ENCODE peak calls at places on chromosome 22, in eight cellular contexts. One of them, this sample, is unnamed.

GRCh38 chr22:46614070-46614931 is 5.9 kb upstream of the GRAMD4 start:
- DNase-seq in HS-27A: no peak
- DNase-seq in colonic mucosa: no peak
- DNase-seq in activated gamma-delta T cell treated with Interleukin-2 at 50 U/mL for 16 hours: peak
- DNase-seq in left lobe of liver: no peak
- DNase-seq in GM04504: no peak
- DNase-seq in AG08396: no peak
- DNase-seq in HTR-8/SVneo: no peak
- DNase-seq in this sample: no peak

GRCh38 chr22:23250424-23251363 is 70.4 kb downstream of the BCR start:
- DNase-seq in HS-27A: no peak
- DNase-seq in HTR-8/SVneo: no peak
- DNase-seq in left lobe of liver: no peak
- DNase-seq in activated gamma-delta T cell treated with Interleukin-2 at 50 U/mL for 16 hours: no peak
- DNase-seq in AG08396: no peak
- DNase-seq in colonic mucosa: no peak
- DNase-seq in GM04504: no peak
- DNase-seq in this sample: no peak

GRCh38 chr22:24510694-24511625 is 15.8 kb downstream of the UPB1 start:
- DNase-seq in colonic mucosa: peak
- DNase-seq in AG08396: peak
- DNase-seq in activated gamma-delta T cell treated with Interleukin-2 at 50 U/mL for 16 hours: no peak
- DNase-seq in left lobe of liver: peak
- DNase-seq in HS-27A: no peak
- DNase-seq in GM04504: no peak
- DNase-seq in HTR-8/SVneo: no peak
- DNase-seq in this sample: no peak

GRCh38 chr22:46572911-46573780 is 35.7 kb upstream of the CELSR1 start:
- DNase-seq in GM04504: no peak
- DNase-seq in left lobe of liver: no peak
- DNase-seq in activated gamma-delta T cell treated with Interleukin-2 at 50 U/mL for 16 hours: no peak
- DNase-seq in HS-27A: no peak
- DNase-seq in HTR-8/SVneo: no peak
- DNase-seq in colonic mucosa: no peak
- DNase-seq in AG08396: no peak
- DNase-seq in this sample: no peak

GRCh38 chr22:28922540-28923244 is 39.3 kb downstream of the ZNRF3 start:
- DNase-seq in activated gamma-delta T cell treated with Interleukin-2 at 50 U/mL for 16 hours: no peak
- DNase-seq in left lobe of liver: no peak
- DNase-seq in colonic mucosa: peak
- DNase-seq in GM04504: no peak
- DNase-seq in HS-27A: no peak
- DNase-seq in HTR-8/SVneo: no peak
- DNase-seq in AG08396: no peak
- DNase-seq in this sample: no peak

GRCh38 chr22:50317674-50318073 is 9.1 kb downstream of the DENND6B start:
- DNase-seq in HTR-8/SVneo: no peak
- DNase-seq in colonic mucosa: no peak
- DNase-seq in activated gamma-delta T cell treated with Interleukin-2 at 50 U/mL for 16 hours: no peak
- DNase-seq in left lobe of liver: no peak
- DNase-seq in GM04504: no peak
- DNase-seq in HS-27A: no peak
- DNase-seq in AG08396: no peak
- DNase-seq in this sample: no peak

GRCh38 chr22:47391169-47392053 is 629.0 kb downstream of the TBC1D22A start:
- DNase-seq in HTR-8/SVneo: no peak
- DNase-seq in colonic mucosa: no peak
- DNase-seq in left lobe of liver: no peak
- DNase-seq in HS-27A: no peak
- DNase-seq in activated gamma-delta T cell treated with Interleukin-2 at 50 U/mL for 16 hours: no peak
- DNase-seq in AG08396: no peak
- DNase-seq in GM04504: no peak
- DNase-seq in this sample: no peak

GRCh38 chr22:28116261-28116673 is 197.2 kb upstream of the PITPNB start:
- DNase-seq in colonic mucosa: no peak
- DNase-seq in HTR-8/SVneo: peak
- DNase-seq in left lobe of liver: no peak
- DNase-seq in HS-27A: peak
- DNase-seq in AG08396: peak
- DNase-seq in activated gamma-delta T cell treated with Interleukin-2 at 50 U/mL for 16 hours: no peak
- DNase-seq in GM04504: peak
- DNase-seq in this sample: peak

GRCh38 chr22:46542011-46542985 is 4.9 kb upstream of the CELSR1 start:
- DNase-seq in left lobe of liver: peak
- DNase-seq in colonic mucosa: peak
- DNase-seq in GM04504: no peak
- DNase-seq in activated gamma-delta T cell treated with Interleukin-2 at 50 U/mL for 16 hours: peak
- DNase-seq in HTR-8/SVneo: peak
- DNase-seq in HS-27A: no peak
- DNase-seq in AG08396: peak
- DNase-seq in this sample: peak

GRCh38 chr22:37747090-37747714 is 50.4 kb downstream of the TRIOBP start:
- DNase-seq in GM04504: no peak
- DNase-seq in colonic mucosa: peak
- DNase-seq in HS-27A: no peak
- DNase-seq in AG08396: no peak
- DNase-seq in HTR-8/SVneo: peak
- DNase-seq in activated gamma-delta T cell treated with Interleukin-2 at 50 U/mL for 16 hours: no peak
- DNase-seq in left lobe of liver: no peak
- DNase-seq in this sample: peak

GRCh38 chr22:38260760-38261477 is 11.9 kb downstream of the TMEM184B start:
- DNase-seq in AG08396: peak
- DNase-seq in activated gamma-delta T cell treated with Interleukin-2 at 50 U/mL for 16 hours: no peak
- DNase-seq in HTR-8/SVneo: no peak
- DNase-seq in colonic mucosa: no peak
- DNase-seq in GM04504: no peak
- DNase-seq in HS-27A: no peak
- DNase-seq in left lobe of liver: no peak
- DNase-seq in this sample: no peak

GRCh38 chr22:44192098-44192810 is 11.5 kb downstream of the PARVG start:
- DNase-seq in AG08396: no peak
- DNase-seq in colonic mucosa: no peak
- DNase-seq in HS-27A: no peak
- DNase-seq in GM04504: no peak
- DNase-seq in activated gamma-delta T cell treated with Interleukin-2 at 50 U/mL for 16 hours: peak
- DNase-seq in left lobe of liver: no peak
- DNase-seq in HTR-8/SVneo: no peak
- DNase-seq in this sample: peak

GRCh38 chr22:37904572-37905533 is 1.2 kb upstream of the MICALL1 start:
- DNase-seq in activated gamma-delta T cell treated with Interleukin-2 at 50 U/mL for 16 hours: no peak
- DNase-seq in HS-27A: peak
- DNase-seq in colonic mucosa: peak
- DNase-seq in HTR-8/SVneo: peak
- DNase-seq in left lobe of liver: peak
- DNase-seq in GM04504: peak
- DNase-seq in AG08396: peak
- DNase-seq in this sample: peak

This sample was measured in PC-9.